ENCODE peak calls at places on chromosomes 3 and 15, in eight cellular contexts. J, A, C, T, P, S, D and F are unnamed samples.

GRCh38 chr3:139281096-139281495 is 62.7 kb upstream of the MRPS22 start:
- DNase-seq in J (no peak), A (no peak), C (no peak), T (no peak), P (no peak), S (no peak), D (no peak), F (no peak)

GRCh38 chr3:143839980-143840379 is 8.3 kb downstream of the SLC9A9 start:
- DNase-seq in J (no peak), A (no peak), C (no peak), T (no peak), P (no peak), S (no peak), D (no peak), F (no peak)

GRCh38 chr3:31908391-31909097 is 72.5 kb downstream of the OSBPL10 start:
- DNase-seq in J (no peak), A (no peak), C (no peak), T (no peak), P (no peak), S (no peak), D (no peak), F (no peak)

GRCh38 chr3:129399895-129400357 is 28.5 kb downstream of the EFCAB12 start:
- DNase-seq in J (no peak), A (no peak), C (no peak), T (no peak), P (no peak), S (no peak), D (no peak), F (no peak)

GRCh38 chr3:101453966-101454365 is 59.0 kb downstream of the SENP7 start:
- DNase-seq in J (no peak), A (no peak), C (no peak), T (no peak), P (no peak), S (no peak), D (no peak), F (no peak)

GRCh38 chr3:179872842-179873241 is 163.9 kb downstream of the PEX5L start:
- DNase-seq in J (no peak), A (no peak), C (no peak), T (no peak), P (no peak), S (no peak), D (no peak), F (no peak)

GRCh38 chr3:79765854-79766253 is 1.9 kb downstream of the ROBO1 start:
- DNase-seq in J (no peak), A (no peak), C (no peak), T (no peak), P (no peak), S (no peak), D (no peak), F (no peak)

GRCh38 chr3:172140499-172141391 is 101.4 kb downstream of the FNDC3B start:
- DNase-seq in J (no peak), A (peak; percentile 78), C (peak; percentile 65), T (no peak), P (no peak), S (peak; percentile 58), D (peak; percentile 74), F (no peak)

GRCh38 chr3:18233987-18234716 is 191.0 kb downstream of the SATB1 start:
- DNase-seq in J (no peak), A (no peak), C (no peak), T (no peak), P (no peak), S (no peak), D (no peak), F (no peak)

GRCh38 chr15:79185199-79185598 is 94.6 kb upstream of the RASGRF1 start:
- DNase-seq in J (no peak), A (no peak), C (no peak), T (no peak), P (no peak), S (no peak), D (no peak), F (no peak)

GRCh38 chr15:45254405-45255293 is 2.6 kb downstream of the SLC28A2 start:
- DNase-seq in J (no peak), A (no peak), C (no peak), T (no peak), P (no peak), S (no peak), D (peak; percentile 43), F (no peak)

GRCh38 chr15:48996276-48996675 is 32.6 kb upstream of the SHC4 start:
- DNase-seq in J (no peak), A (no peak), C (no peak), T (no peak), P (no peak), S (no peak), D (no peak), F (no peak)

GRCh38 chr3:36992806-36993325 is at the start of gene EPM2AIP1:
- DNase-seq in J (peak; percentile 100), A (peak; percentile 100), C (no peak), T (peak; percentile 96), P (peak; percentile 100), S (peak; percentile 100), D (peak; percentile 99), F (no peak)

GRCh38 chr15:27774638-27775037 is 324.5 kb downstream of the OCA2 start:
- DNase-seq in J (no peak), A (no peak), C (no peak), T (no peak), P (no peak), S (no peak), D (no peak), F (no peak)

GRCh38 chr15:62506217-62506805 is 341.2 kb upstream of the C2CD4B start:
- DNase-seq in J (no peak), A (no peak), C (no peak), T (no peak), P (no peak), S (peak; percentile 40), D (no peak), F (no peak)

GRCh38 chr3:186129206-186129605 is 20.3 kb upstream of the ETV5 start:
- DNase-seq in J (no peak), A (no peak), C (no peak), T (no peak), P (no peak), S (no peak), D (no peak), F (no peak)

GRCh38 chr3:47265008-47265407 is 17.6 kb downstream of the KIF9 start:
- DNase-seq in J (no peak), A (no peak), C (no peak), T (peak; percentile 47), P (no peak), S (no peak), D (no peak), F (no peak)

GRCh38 chr3:46163551-46163981 is 44.5 kb downstream of the CCR1 start:
- DNase-seq in J (no peak), A (no peak), C (no peak), T (no peak), P (no peak), S (no peak), D (no peak), F (no peak)

GRCh38 chr3:154970796-154971195 is 109.3 kb upstream of the MME start:
- DNase-seq in J (no peak), A (no peak), C (no peak), T (no peak), P (no peak), S (no peak), D (no peak), F (no peak)

GRCh38 chr15:43370310-43370974 is 401 bp downstream of the ZSCAN29 start:
- DNase-seq in J (no peak), A (no peak), C (peak; percentile 22), T (no peak), P (no peak), S (no peak), D (peak; percentile 22), F (peak; percentile 28)

GRCh38 chr3:181631901-181632300 is 79.8 kb upstream of the SOX2 start:
- DNase-seq in J (no peak), A (no peak), C (no peak), T (no peak), P (no peak), S (no peak), D (no peak), F (no peak)

DNA sequence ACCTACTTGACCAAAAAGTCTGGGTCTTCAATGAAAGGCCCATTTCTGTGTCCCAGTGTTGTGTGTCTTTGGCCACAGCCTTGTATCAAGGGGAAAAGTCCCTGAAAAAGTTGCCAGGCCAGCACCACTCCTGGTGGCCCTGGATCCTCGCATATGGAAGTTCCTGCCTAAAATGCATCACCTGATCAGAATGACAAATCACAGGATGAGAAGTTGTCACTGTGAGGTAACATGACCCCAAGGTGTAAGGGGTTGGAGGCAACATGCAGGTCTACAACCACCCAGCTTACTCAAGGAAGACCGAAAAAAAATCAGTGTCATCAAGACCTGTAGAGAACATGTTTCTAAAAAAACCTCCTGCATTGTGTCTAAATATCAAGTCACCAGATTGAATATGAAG is 25.6 kb downstream of the PARP15 start:
- DNase-seq in J (no peak), A (no peak), C (no peak), T (no peak), P (no peak), S (no peak), D (no peak), F (no peak)
- H3K4me1 ChIP-seq in J (no peaks in the 10 kb centered on the region), A (no peaks in the 10 kb centered on the region), C (no peaks in the 10 kb centered on the region), T (no peaks in the 10 kb centered on the region), P (peaks cover 7% of the 10 kb centered on the region), S (no peaks in the 10 kb centered on the region), D (no peaks in the 10 kb centered on the region), F (no peaks in the 10 kb centered on the region)

GRCh38 chr3:135117977-135118376 is 322.9 kb downstream of the EPHB1 start:
- DNase-seq in J (no peak), A (no peak), C (no peak), T (no peak), P (no peak), S (no peak), D (no peak), F (no peak)
- TF ChIP-seq POLR2AphosphoS5 in J (no peak), A (no peak), C (no peak), T (no peak), P (no peak), S (no peak), D (no peak), F (no peak)

DNA sequence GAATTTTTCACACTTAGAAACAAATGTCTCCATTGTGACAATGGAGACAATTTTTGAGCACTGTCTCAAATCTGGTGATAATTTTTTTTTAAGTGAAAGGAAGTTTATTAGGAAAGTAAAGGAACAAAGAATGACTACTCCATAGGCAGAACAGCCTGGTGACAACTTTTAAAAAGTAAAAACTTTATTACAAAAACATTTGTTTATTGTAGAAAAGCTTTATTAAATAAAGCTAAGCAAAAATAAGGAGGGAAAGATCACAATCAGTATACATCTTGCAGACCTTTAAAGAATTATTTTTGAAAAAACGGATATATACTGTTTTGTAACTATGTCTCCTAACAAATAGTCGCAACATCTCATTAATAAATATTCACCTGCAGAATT is 688 bp upstream of the OXSM start:
- DNase-seq in J (no peak), A (no peak), C (no peak), T (no peak), P (no peak), S (no peak), D (no peak), F (no peak)
- H3K27ac ChIP-seq in J (peak overlapping the region; percentile 81), A (peak overlapping the region; percentile 87), C (peak overlapping the region; percentile 84), T (peak overlapping the region; percentile 87), P (no peak overlapping the region), S (peak overlapping the region; percentile 79), D (peak overlapping the region; percentile 89), F (peak overlapping the region; percentile 94)

DNA sequence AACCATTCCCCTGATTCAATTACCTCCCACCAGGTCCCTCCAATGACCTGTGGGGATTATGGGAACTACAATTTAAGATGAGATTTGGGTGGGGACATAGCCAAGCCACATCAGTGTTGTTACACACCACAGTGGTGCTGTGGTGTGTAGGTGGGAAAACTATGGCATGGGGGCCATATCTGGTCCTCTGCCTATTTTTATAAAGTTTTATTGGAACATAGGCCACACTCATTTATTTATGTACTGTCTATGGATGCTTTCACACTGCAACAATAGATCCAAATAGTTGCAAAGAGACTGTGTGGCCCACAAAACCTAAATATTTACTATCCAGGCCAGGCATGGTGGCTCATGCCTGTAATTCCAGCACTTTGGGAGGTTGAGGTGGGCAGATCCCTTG is 46.4 kb downstream of the FLNB start:
- DNase-seq in J (no peak), A (no peak), C (no peak), T (no peak), P (no peak), S (no peak), D (no peak), F (no peak)
- H3K4me1 ChIP-seq in J (peaks cover 61% of the 10 kb centered on the region), A (peaks cover 89% of the 10 kb centered on the region), C (peaks cover 38% of the 10 kb centered on the region), T (peaks cover 21% of the 10 kb centered on the region), P (peaks cover 13% of the 10 kb centered on the region), S (peaks cover 2% of the 10 kb centered on the region), D (peaks cover 25% of the 10 kb centered on the region), F (peaks cover 91% of the 10 kb centered on the region)